ENCODE peak calls at places on chromosome 15, in five cellular contexts. L, T, C, U and F are unnamed samples.

GRCh38 chr15:67321352-67321751 is 66.8 kb downstream of the IQCH start:
- DNase-seq in T (no peak), L (no peak), U (no peak), C (no peak), F (no peak)

GRCh38 chr15:42427429-42428223 is 63.3 kb downstream of the ZNF106 start:
- DNase-seq in U (no peak), L (peak; percentile 93), T (no peak), C (no peak), F (peak; percentile 75)

GRCh38 chr15:68295430-68295829 is 17.9 kb downstream of the FEM1B start:
- DNase-seq in U (no peak), T (no peak), L (no peak), C (no peak), F (no peak)

GRCh38 chr15:78340243-78341056 is at the start of gene CRABP1:
- DNase-seq in T (no peak), U (no peak), L (no peak), C (no peak), F (no peak)

GRCh38 chr15:57281357-57281756 is 94.9 kb upstream of the CGNL1 start:
- DNase-seq in T (no peak), L (no peak), C (no peak), U (no peak), F (no peak)

GRCh38 chr15:43274136-43274535 is 7.4 kb upstream of the TGM5 start:
- DNase-seq in L (no peak), C (no peak), U (no peak), T (no peak), F (no peak)

GRCh38 chr15:63181658-63182057 is 7.7 kb upstream of the RAB8B start:
- DNase-seq in U (no peak), T (no peak), L (no peak), C (no peak), F (no peak)

GRCh38 chr15:90358124-90359033 is 6.3 kb downstream of the ZNF774 start:
- DNase-seq in L (no peak), T (no peak), C (no peak), U (no peak), F (peak; percentile 18)